ENCODE peak calls at places on chromosomes 11 and 22, in six cellular contexts. M is IMR-90, J is mesenchymal stem cell, I is neuronal stem cell, Y is H1, N is trophoblast cell. U is an unnamed sample.

GRCh38 chr11:78334109-78334508 is 83.5 kb downstream of the GAB2 start:
- DNase-seq in Y (no peak), M (no peak), I (no peak), N (no peak), J (no peak), U (no peak)

GRCh38 chr22:47290706-47291430 is 528.4 kb downstream of the TBC1D22A start:
- DNase-seq in J (no peak), M (no peak), I (no peak), Y (no peak), N (no peak), U (no peak)

GRCh38 chr22:29479417-29480261 is at the start of gene NEFH:
- DNase-seq in I (no peak), M (no peak), Y (peak), N (no peak), J (no peak), U (no peak)

GRCh38 chr22:19962909-19963806 is 21.5 kb upstream of the TXNRD2 start:
- DNase-seq in N (peak), I (no peak), M (peak), J (peak), Y (peak), U (peak)

GRCh38 chr11:92653448-92653847 is 316.0 kb upstream of the MTNR1B start:
- DNase-seq in N (no peak), Y (no peak), I (no peak), J (no peak), M (no peak), U (no peak)

GRCh38 chr11:69662806-69663205 is 12.3 kb downstream of the LTO1 start:
- DNase-seq in Y (no peak), J (no peak), M (no peak), I (no peak), N (no peak), U (no peak)

GRCh38 chr11:95149659-95150294 is 60.1 kb downstream of the ENDOD1 start:
- DNase-seq in M (no peak), Y (peak), I (peak), N (no peak), J (peak), U (peak)

GRCh38 chr22:33005476-33005875 is 52.7 kb downstream of the SYN3 start:
- DNase-seq in I (no peak), Y (peak), J (no peak), N (no peak), M (no peak), U (no peak)

GRCh38 chr11:134604886-134605285 is 192.8 kb upstream of the B3GAT1 start:
- DNase-seq in N (no peak), J (no peak), Y (no peak), I (no peak), M (no peak), U (no peak)

GRCh38 chr11:84524422-84525051 is 1102.6 kb downstream of the DLG2 start:
- DNase-seq in Y (no peak), N (no peak), I (no peak), J (peak), M (peak), U (peak)

GRCh38 chr22:44883011-44883421 is 126.8 kb downstream of the PHF21B start:
- DNase-seq in N (no peak), J (no peak), M (no peak), I (no peak), Y (no peak), U (no peak)

GRCh38 chr11:64999478-64999877 is 2.7 kb upstream of the BATF2 start:
- DNase-seq in M (no peak), Y (no peak), N (no peak), J (no peak), I (no peak), U (no peak)
- H3K4me2 ChIP-seq in M (no peak), Y (no peak), N (no peak), J (no peak), I (no peak), U (no peak)

GRCh38 chr11:13859986-13860385 is 102.5 kb upstream of the SPON1 start:
- DNase-seq in I (no peak), Y (no peak), N (no peak), J (no peak), M (no peak), U (no peak)
- H2BK5ac ChIP-seq in I (no peak), Y (no peak), N (no peak), J (no peak), M (no peak), U (no peak)

DNA sequence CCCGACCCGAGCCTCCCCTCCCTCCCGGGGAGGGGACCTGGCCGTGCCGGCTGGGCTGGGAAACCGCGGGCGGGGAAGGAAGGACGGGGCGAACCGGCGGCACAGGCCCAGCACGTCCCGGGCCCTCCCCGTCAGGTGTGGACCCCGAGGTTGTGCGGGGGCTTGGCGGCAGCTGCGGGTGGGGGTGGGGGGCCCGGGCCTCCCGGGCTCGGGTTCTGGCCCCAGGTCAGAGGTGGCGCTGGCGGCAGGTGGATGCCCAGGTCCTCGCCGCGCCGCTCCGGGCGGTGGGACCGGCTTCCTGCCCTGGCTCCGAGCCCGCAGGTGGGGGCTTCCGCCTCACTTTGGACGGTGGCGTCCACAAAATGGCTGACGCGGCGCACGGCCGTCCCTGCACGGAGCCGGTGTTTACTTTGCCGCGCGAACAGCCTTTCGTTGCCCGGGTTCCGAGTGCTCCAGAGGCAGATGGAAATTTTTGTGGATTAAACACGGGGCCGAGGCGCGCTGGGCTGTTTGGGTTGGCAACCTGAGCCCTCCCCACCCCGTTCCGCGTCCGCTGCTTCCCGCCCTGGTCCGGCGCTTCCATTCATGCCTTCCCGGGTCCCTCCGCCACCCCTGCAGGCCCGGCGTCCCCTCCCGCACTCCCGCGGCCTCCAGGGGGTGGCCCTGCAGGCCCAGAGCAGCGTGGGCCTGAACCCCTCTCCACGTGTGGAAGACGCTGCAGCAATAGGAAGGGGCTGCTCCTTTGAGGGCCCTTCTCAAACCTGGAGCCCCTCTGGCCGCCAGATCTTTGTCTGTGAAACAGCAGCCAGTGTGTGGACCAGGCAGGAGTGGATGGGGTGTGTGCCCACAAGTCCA is 92.0 kb upstream of the KCNQ1OT1 start:
- DNase-seq in M (no peak), N (no peak), Y (peak), J (no peak), I (no peak), U (peak)
- H3K4me3 ChIP-seq in M (no peak), N (no peak), Y (peak), J (peak), I (no peak), U (no peak)

GRCh38 chr11:48063424-48063978 is 83.1 kb downstream of the PTPRJ start:
- DNase-seq in Y (no peak), N (peak), J (peak), M (peak), I (no peak), U (no peak)
- H3K4me2 ChIP-seq in Y (no peak), N (no peak), J (peak), M (peak), I (no peak), U (no peak)

DNA sequence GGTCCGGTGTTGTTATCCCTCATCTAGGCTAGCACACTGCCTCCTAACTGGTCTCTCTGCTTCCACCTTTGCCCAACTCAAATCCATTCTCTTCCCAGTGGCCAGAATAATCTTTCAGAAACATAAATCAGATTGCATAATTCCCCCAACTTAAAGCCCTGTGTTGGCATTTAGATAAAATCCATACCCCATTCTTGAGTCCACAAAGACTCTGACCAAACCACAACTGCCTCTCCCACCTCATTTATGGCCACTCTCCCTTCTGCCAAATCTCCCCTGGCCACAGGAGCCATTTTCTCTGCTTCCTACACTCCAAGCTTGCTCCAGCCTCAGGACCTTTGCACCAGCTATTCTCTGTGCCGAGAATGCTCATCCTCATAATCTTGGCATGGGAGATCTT is 36.8 kb downstream of the IL18 start:
- DNase-seq in M (no peak), I (no peak), J (no peak), Y (no peak), N (no peak), U (no peak)
- H2BK5ac ChIP-seq in M (no peak), I (no peak), J (no peak), Y (no peak), N (no peak), U (no peak)

GRCh38 chr22:38753894-38754246 is 1.9 kb downstream of the SUN2 start:
- DNase-seq in N (peak), M (no peak), Y (no peak), J (no peak), I (no peak), U (no peak)
- H3K4me3 ChIP-seq in N (no peak), M (no peak), Y (peak), J (peak), I (no peak), U (no peak)

DNA sequence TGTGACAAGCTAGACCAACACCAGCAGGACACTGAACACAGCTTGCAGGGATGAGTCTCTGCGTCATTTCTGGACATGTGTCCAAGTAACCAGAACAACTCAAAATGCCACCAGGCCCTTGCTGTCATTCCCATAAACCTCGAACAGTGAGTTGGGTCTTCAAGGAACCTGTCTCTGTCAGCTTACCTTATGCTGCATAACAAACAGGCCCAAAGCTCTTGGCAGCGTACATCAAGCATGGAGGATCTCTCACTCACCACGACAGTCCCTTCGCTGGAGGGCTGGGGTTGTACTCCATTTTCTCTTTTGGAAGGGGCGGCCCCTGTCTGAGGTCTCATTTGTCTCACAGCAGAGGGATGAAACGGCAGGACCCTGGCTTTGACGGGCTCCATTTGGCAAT is 6.8 kb downstream of the CDKN1C start:
- DNase-seq in N (peak), I (no peak), M (no peak), J (no peak), Y (no peak), U (no peak)
- H3K4me2 ChIP-seq in N (no peak), I (no peak), M (no peak), J (no peak), Y (no peak), U (no peak)

GRCh38 chr11:65489061-65489705 is 9.7 kb upstream of the MALAT1 start:
- DNase-seq in M (peak), Y (peak), J (peak), N (peak), I (peak), U (peak)
- H2BK5ac ChIP-seq in M (peak), Y (peak), J (peak), N (peak), I (peak), U (peak)

GRCh38 chr11:89489930-89490329 is 1.2 kb downstream of the NOX4 start:
- DNase-seq in I (no peak), N (no peak), M (peak), Y (no peak), J (peak), U (no peak)

GRCh38 chr11:89495951-89496350 is 4.8 kb upstream of the NOX4 start:
- DNase-seq in I (peak), J (peak), N (peak), Y (no peak), M (peak), U (peak)

GRCh38 chr11:89487016-89487415 is 4.2 kb downstream of the NOX4 start:
- DNase-seq in Y (no peak), N (no peak), M (peak), J (no peak), I (no peak), U (peak)

GRCh38 chr11:89491141-89491690 is at the start of gene NOX4:
- DNase-seq in J (peak), I (peak), M (peak), N (no peak), Y (peak), U (peak)
- H3K4me3 ChIP-seq in J (peak), I (peak), M (peak), N (peak), Y (peak), U (peak)

GRCh38 chr11:28919194-28919593 is 811.0 kb downstream of the METTL15 start:
- DNase-seq in J (no peak), N (no peak), I (no peak), Y (no peak), M (no peak), U (no peak)
- H3K4me2 ChIP-seq in J (no peak), N (no peak), I (no peak), Y (no peak), M (no peak), U (no peak)